ENCODE peak calls at places on chromosomes 6 and 20, in five cellular contexts. One of them, this sample, is unnamed. For H3K36me3 and H3K4me1, the result is how much of the 10 kb centered on the place peaks cover.

GRCh38 chr6:154868143-154868594 is 126.9 kb upstream of the TIAM2 start:
- DNase-seq in OCI-LY7: peak
- DNase-seq in left ventricle myocardium inferior: no peak
- DNase-seq in Peyer's patch: peak
- DNase-seq in psoas muscle: no peak
- DNase-seq in this sample: no peak

GRCh38 chr6:158564243-158565121 is 4.6 kb downstream of the TMEM181 start:
- DNase-seq in OCI-LY7: no peak
- DNase-seq in left ventricle myocardium inferior: no peak
- DNase-seq in Peyer's patch: peak
- DNase-seq in psoas muscle: no peak
- DNase-seq in this sample: peak

GRCh38 chr6:143999406-143999805 is 8.7 kb downstream of the PLAGL1 start:
- DNase-seq in OCI-LY7: no peak
- DNase-seq in left ventricle myocardium inferior: no peak
- DNase-seq in Peyer's patch: no peak
- DNase-seq in psoas muscle: no peak
- DNase-seq in this sample: no peak

GRCh38 chr6:111118816-111119215 is 31.5 kb downstream of the SLC16A10 start:
- DNase-seq in OCI-LY7: no peak
- DNase-seq in left ventricle myocardium inferior: no peak
- DNase-seq in Peyer's patch: no peak
- DNase-seq in psoas muscle: no peak
- DNase-seq in this sample: no peak

GRCh38 chr6:136148051-136148450 is 102.1 kb downstream of the MTFR2 start:
- DNase-seq in OCI-LY7: no peak
- DNase-seq in left ventricle myocardium inferior: no peak
- DNase-seq in Peyer's patch: no peak
- DNase-seq in psoas muscle: no peak
- DNase-seq in this sample: no peak

GRCh38 chr6:146912730-146913680 is 291.2 kb upstream of the STXBP5 start:
- DNase-seq in OCI-LY7: no peak
- DNase-seq in left ventricle myocardium inferior: no peak
- DNase-seq in Peyer's patch: no peak
- DNase-seq in psoas muscle: no peak
- DNase-seq in this sample: no peak

GRCh38 chr6:42505377-42505702 is 53.6 kb upstream of the TRERF1 start:
- DNase-seq in OCI-LY7: no peak
- DNase-seq in left ventricle myocardium inferior: no peak
- DNase-seq in Peyer's patch: no peak
- DNase-seq in psoas muscle: no peak
- DNase-seq in this sample: no peak

GRCh38 chr6:145267076-145267867 is 468.0 kb downstream of the EPM2A start:
- DNase-seq in OCI-LY7: no peak
- DNase-seq in left ventricle myocardium inferior: no peak
- DNase-seq in Peyer's patch: no peak
- DNase-seq in psoas muscle: no peak
- DNase-seq in this sample: no peak

GRCh38 chr6:132354517-132355167 is 46.6 kb downstream of the MOXD1 start:
- DNase-seq in OCI-LY7: peak
- DNase-seq in left ventricle myocardium inferior: no peak
- DNase-seq in Peyer's patch: peak
- DNase-seq in psoas muscle: no peak
- DNase-seq in this sample: no peak

GRCh38 chr6:34056301-34056700 is 89.6 kb downstream of the GRM4 start:
- DNase-seq in OCI-LY7: peak
- DNase-seq in left ventricle myocardium inferior: peak
- DNase-seq in Peyer's patch: peak
- DNase-seq in psoas muscle: peak
- DNase-seq in this sample: no peak

GRCh38 chr6:11804706-11805105 is 26.1 kb upstream of the ADTRP start:
- DNase-seq in OCI-LY7: no peak
- DNase-seq in left ventricle myocardium inferior: no peak
- DNase-seq in Peyer's patch: no peak
- DNase-seq in psoas muscle: no peak
- DNase-seq in this sample: no peak

GRCh38 chr20:19921349-19921793 is 95.8 kb upstream of the NAA20 start:
- DNase-seq in OCI-LY7: no peak
- DNase-seq in left ventricle myocardium inferior: peak
- DNase-seq in Peyer's patch: no peak
- DNase-seq in psoas muscle: peak
- DNase-seq in this sample: no peak

GRCh38 chr6:154080434-154081189 is 41.6 kb downstream of the OPRM1 start:
- DNase-seq in OCI-LY7: no peak
- DNase-seq in left ventricle myocardium inferior: no peak
- DNase-seq in Peyer's patch: no peak
- DNase-seq in psoas muscle: no peak
- DNase-seq in this sample: no peak

GRCh38 chr6:130862370-130862769 is 35.2 kb downstream of the SMLR1 start:
- DNase-seq in OCI-LY7: no peak
- DNase-seq in left ventricle myocardium inferior: no peak
- DNase-seq in Peyer's patch: no peak
- DNase-seq in psoas muscle: no peak
- DNase-seq in this sample: no peak
- H3K36me3 ChIP-seq in OCI-LY7: under half
- H3K36me3 ChIP-seq in left ventricle myocardium inferior: half or more
- H3K36me3 ChIP-seq in Peyer's patch: under half
- H3K36me3 ChIP-seq in psoas muscle: under half
- H3K36me3 ChIP-seq in this sample: under half

GRCh38 chr20:63979549-63980316 is at the start of gene SAMD10:
- DNase-seq in OCI-LY7: peak
- DNase-seq in left ventricle myocardium inferior: no peak
- DNase-seq in Peyer's patch: peak
- DNase-seq in psoas muscle: no peak
- DNase-seq in this sample: peak

GRCh38 chr20:63976980-63977391 is 2.5 kb downstream of the SAMD10 start:
- DNase-seq in OCI-LY7: no peak
- DNase-seq in left ventricle myocardium inferior: no peak
- DNase-seq in Peyer's patch: no peak
- DNase-seq in psoas muscle: no peak
- DNase-seq in this sample: no peak

GRCh38 chr20:63979221-63979548 is 257 bp downstream of the SAMD10 start:
- DNase-seq in OCI-LY7: no peak
- DNase-seq in left ventricle myocardium inferior: no peak
- DNase-seq in Peyer's patch: no peak
- DNase-seq in psoas muscle: no peak
- DNase-seq in this sample: no peak

GRCh38 chr20:63977392-63978276 is 1.8 kb downstream of the SAMD10 start:
- DNase-seq in OCI-LY7: no peak
- DNase-seq in left ventricle myocardium inferior: no peak
- DNase-seq in Peyer's patch: no peak
- DNase-seq in psoas muscle: no peak
- DNase-seq in this sample: no peak

GRCh38 chr20:63978319-63979220 is 872 bp downstream of the SAMD10 start:
- DNase-seq in OCI-LY7: peak
- DNase-seq in left ventricle myocardium inferior: peak
- DNase-seq in Peyer's patch: peak
- DNase-seq in psoas muscle: peak
- DNase-seq in this sample: no peak
- H3K4me1 ChIP-seq in OCI-LY7: under half
- H3K4me1 ChIP-seq in left ventricle myocardium inferior: half or more
- H3K4me1 ChIP-seq in Peyer's patch: under half
- H3K4me1 ChIP-seq in psoas muscle: under half
- H3K4me1 ChIP-seq in this sample: under half

GRCh38 chr6:137768935-137769334 is 98.1 kb upstream of the TNFAIP3 start:
- DNase-seq in OCI-LY7: no peak
- DNase-seq in left ventricle myocardium inferior: no peak
- DNase-seq in Peyer's patch: no peak
- DNase-seq in psoas muscle: no peak
- DNase-seq in this sample: no peak

GRCh38 chr6:137769797-137770362 is 97.2 kb upstream of the TNFAIP3 start:
- DNase-seq in OCI-LY7: no peak
- DNase-seq in left ventricle myocardium inferior: no peak
- DNase-seq in Peyer's patch: no peak
- DNase-seq in psoas muscle: no peak
- DNase-seq in this sample: no peak

GRCh38 chr6:137767931-137768690 is 98.9 kb upstream of the TNFAIP3 start:
- DNase-seq in OCI-LY7: peak
- DNase-seq in left ventricle myocardium inferior: no peak
- DNase-seq in Peyer's patch: no peak
- DNase-seq in psoas muscle: no peak
- DNase-seq in this sample: no peak

GRCh38 chr6:137766596-137767370 is 100.3 kb upstream of the TNFAIP3 start:
- DNase-seq in OCI-LY7: no peak
- DNase-seq in left ventricle myocardium inferior: no peak
- DNase-seq in Peyer's patch: no peak
- DNase-seq in psoas muscle: no peak
- DNase-seq in this sample: no peak

DNA sequence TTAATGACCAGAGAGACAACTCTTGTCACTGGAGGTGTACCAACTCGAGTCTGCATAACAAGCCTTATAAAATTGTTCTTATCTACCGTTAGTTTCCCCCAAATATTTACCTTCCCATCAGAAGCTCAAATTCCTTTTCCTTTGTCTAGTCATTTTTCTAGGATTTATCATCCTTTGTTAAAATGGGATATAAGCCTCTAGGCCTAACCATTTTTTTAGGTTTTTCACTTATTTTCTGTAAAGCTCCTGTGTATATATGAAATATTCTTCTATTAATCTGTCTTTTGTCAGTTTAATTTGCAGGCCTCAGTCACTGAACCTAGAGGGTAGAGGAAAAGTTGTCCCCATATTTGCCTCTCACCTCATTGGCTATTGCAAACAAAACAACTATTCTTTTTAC is 99.6 kb upstream of the TNFAIP3 start:
- DNase-seq in OCI-LY7: no peak
- DNase-seq in left ventricle myocardium inferior: no peak
- DNase-seq in Peyer's patch: no peak
- DNase-seq in psoas muscle: no peak
- DNase-seq in this sample: no peak
- H3K27ac ChIP-seq in OCI-LY7: no peak
- H3K27ac ChIP-seq in left ventricle myocardium inferior: no peak
- H3K27ac ChIP-seq in Peyer's patch: peak
- H3K27ac ChIP-seq in psoas muscle: no peak
- H3K27ac ChIP-seq in this sample: peak

GRCh38 chr20:34089655-34090324 is 22.3 kb downstream of the EIF2S2 start:
- DNase-seq in OCI-LY7: no peak
- DNase-seq in left ventricle myocardium inferior: peak
- DNase-seq in Peyer's patch: no peak
- DNase-seq in psoas muscle: no peak
- DNase-seq in this sample: no peak

GRCh38 chr20:34088871-34089479 is 23.1 kb downstream of the EIF2S2 start:
- DNase-seq in OCI-LY7: no peak
- DNase-seq in left ventricle myocardium inferior: no peak
- DNase-seq in Peyer's patch: no peak
- DNase-seq in psoas muscle: no peak
- DNase-seq in this sample: no peak

GRCh38 chr20:34088305-34088870 is 23.7 kb downstream of the EIF2S2 start:
- DNase-seq in OCI-LY7: no peak
- DNase-seq in left ventricle myocardium inferior: no peak
- DNase-seq in Peyer's patch: no peak
- DNase-seq in psoas muscle: no peak
- DNase-seq in this sample: no peak

GRCh38 chr20:34091637-34092200 is 20.3 kb downstream of the EIF2S2 start:
- DNase-seq in OCI-LY7: no peak
- DNase-seq in left ventricle myocardium inferior: no peak
- DNase-seq in Peyer's patch: no peak
- DNase-seq in psoas muscle: no peak
- DNase-seq in this sample: no peak

GRCh38 chr20:34090645-34091044 is 21.4 kb downstream of the EIF2S2 start:
- DNase-seq in OCI-LY7: no peak
- DNase-seq in left ventricle myocardium inferior: no peak
- DNase-seq in Peyer's patch: no peak
- DNase-seq in psoas muscle: no peak
- DNase-seq in this sample: no peak
- H3K36me3 ChIP-seq in OCI-LY7: half or more
- H3K36me3 ChIP-seq in left ventricle myocardium inferior: half or more
- H3K36me3 ChIP-seq in Peyer's patch: half or more
- H3K36me3 ChIP-seq in psoas muscle: half or more
- H3K36me3 ChIP-seq in this sample: half or more

DNA sequence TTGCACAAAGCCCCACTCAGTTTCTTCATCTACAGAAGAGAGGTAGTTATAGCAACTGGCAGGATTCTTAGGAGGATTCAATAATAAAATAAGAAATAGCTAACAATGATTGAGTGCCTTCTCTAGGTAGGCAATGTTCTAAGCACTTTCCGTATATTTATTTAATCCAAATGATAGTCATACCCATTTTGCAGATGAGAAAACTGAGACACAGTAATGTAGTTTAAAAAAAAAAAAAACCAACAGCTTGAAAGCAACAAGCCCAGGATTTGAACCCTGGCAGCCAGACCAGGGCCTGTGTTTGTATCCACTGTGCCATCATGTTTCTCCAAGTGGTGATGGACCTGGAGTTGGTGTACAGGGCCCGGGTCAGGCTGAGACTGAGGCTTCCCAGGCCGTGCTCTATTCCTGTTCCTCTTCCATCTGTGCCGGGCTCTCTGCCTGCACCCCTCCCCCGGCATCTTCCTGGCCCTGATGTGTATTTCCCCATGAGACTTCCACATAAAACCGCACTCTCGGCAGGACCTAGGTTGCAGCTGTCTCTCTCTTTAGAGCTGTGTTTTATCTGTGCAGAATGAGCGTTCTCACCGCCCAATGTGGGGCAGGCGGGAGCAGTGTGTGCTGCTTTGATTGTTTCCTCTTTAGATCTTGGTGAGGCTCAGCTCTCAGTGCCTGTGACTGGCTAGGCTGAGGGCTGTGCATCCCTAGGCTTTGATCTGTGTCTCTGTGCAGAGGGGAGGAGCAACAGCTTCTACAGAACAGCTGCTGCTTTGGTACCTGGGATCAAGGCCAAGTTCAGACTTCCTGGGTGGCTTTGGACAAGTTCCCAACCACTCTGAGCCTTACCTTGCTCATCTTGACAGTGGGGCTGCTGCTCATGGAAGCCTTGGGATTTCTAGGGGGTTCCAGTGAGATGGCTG is 49.5 kb downstream of the TOX2 start:
- DNase-seq in OCI-LY7: no peak
- DNase-seq in left ventricle myocardium inferior: peak
- DNase-seq in Peyer's patch: peak
- DNase-seq in psoas muscle: peak
- DNase-seq in this sample: peak
- H3K4me1 ChIP-seq in OCI-LY7: under half
- H3K4me1 ChIP-seq in left ventricle myocardium inferior: under half
- H3K4me1 ChIP-seq in Peyer's patch: under half
- H3K4me1 ChIP-seq in psoas muscle: under half
- H3K4me1 ChIP-seq in this sample: under half

GRCh38 chr6:17448165-17448564 is 54.8 kb downstream of the CAP2 start:
- DNase-seq in OCI-LY7: no peak
- DNase-seq in left ventricle myocardium inferior: no peak
- DNase-seq in Peyer's patch: no peak
- DNase-seq in psoas muscle: no peak
- DNase-seq in this sample: no peak
- H3K27ac ChIP-seq in OCI-LY7: no peak
- H3K27ac ChIP-seq in left ventricle myocardium inferior: no peak
- H3K27ac ChIP-seq in Peyer's patch: no peak
- H3K27ac ChIP-seq in psoas muscle: peak
- H3K27ac ChIP-seq in this sample: no peak

DNA sequence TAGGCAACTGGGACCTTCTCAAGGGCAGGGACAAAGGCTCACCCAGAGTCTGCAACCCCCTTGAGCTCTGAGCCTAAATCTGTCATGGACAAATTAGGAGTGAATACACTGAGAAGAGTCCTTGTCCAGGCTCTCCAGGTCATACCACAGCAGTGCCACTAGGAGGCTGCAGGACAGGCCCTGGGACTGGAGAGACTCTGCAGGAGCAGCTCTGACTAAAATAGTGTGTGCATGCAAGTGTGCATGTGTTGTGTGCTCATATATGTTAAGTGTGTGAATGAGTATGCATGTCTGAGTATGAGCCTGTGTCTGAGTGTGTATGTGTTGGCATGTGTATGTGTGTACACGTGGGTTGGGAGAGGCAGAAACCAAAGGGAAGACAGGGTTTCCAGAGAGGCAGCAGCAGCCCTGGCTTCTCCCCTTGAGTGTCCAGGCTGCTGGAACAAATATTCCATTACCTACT is 27.1 kb downstream of the MRPL14 start:
- DNase-seq in OCI-LY7: peak
- DNase-seq in left ventricle myocardium inferior: no peak
- DNase-seq in Peyer's patch: no peak
- DNase-seq in psoas muscle: no peak
- DNase-seq in this sample: no peak
- H3K36me3 ChIP-seq in OCI-LY7: under half
- H3K36me3 ChIP-seq in left ventricle myocardium inferior: under half
- H3K36me3 ChIP-seq in Peyer's patch: under half
- H3K36me3 ChIP-seq in psoas muscle: under half
- H3K36me3 ChIP-seq in this sample: under half